ENCODE peak calls at places on chromosomes 2 and 18, in six cellular contexts. G is NCI-H510A treated with DMSO at 0.1 percent for 48 hours; R is PC-3; V is CD4-positive, alpha-beta memory T cell; M is HS-27A; F is NCI-H1105. O is an unnamed sample.

GRCh38 chr18:11994346-11994707 is 13.0 kb downstream of the IMPA2 start:
- DNase-seq in G (no peak), R (peak; percentile 68), V (no peak), M (no peak), F (no peak), O (no peak)

GRCh38 chr18:58529714-58530354 is 99.1 kb downstream of the ALPK2 start:
- DNase-seq in G (peak; percentile 75), R (peak; percentile 71), V (peak; percentile 67), M (peak; percentile 33), F (peak; percentile 43), O (peak; percentile 84)

GRCh38 chr2:121099329-121100318 is 185.4 kb downstream of the TFCP2L1 start:
- DNase-seq in G (peak; percentile 47), R (peak; percentile 59), V (no peak), M (no peak), F (no peak), O (peak; percentile 70)

GRCh38 chr18:73164430-73164829 is 296.6 kb upstream of the NETO1 start:
- DNase-seq in G (no peak), R (no peak), V (no peak), M (no peak), F (no peak), O (no peak)

GRCh38 chr2:150608341-150608740 is 120.9 kb upstream of the RND3 start:
- DNase-seq in G (no peak), R (no peak), V (no peak), M (no peak), F (no peak), O (no peak)

GRCh38 chr2:226652388-226652787 is 147.2 kb downstream of the IRS1 start:
- DNase-seq in G (no peak), R (peak; percentile 96), V (no peak), M (peak; percentile 71), F (no peak), O (no peak)

GRCh38 chr18:58859935-58860334 is 4.7 kb upstream of the ZNF532 start:
- DNase-seq in G (no peak), R (no peak), V (no peak), M (no peak), F (no peak), O (no peak)

GRCh38 chr2:241851325-241852115 is 7.2 kb downstream of the PDCD1 start:
- DNase-seq in G (no peak), R (no peak), V (peak; percentile 22), M (no peak), F (no peak), O (peak; percentile 14)

GRCh38 chr18:7726522-7726921 is 159.4 kb downstream of the PTPRM start:
- DNase-seq in G (no peak), R (no peak), V (no peak), M (no peak), F (no peak), O (no peak)

GRCh38 chr18:50507120-50507590 is 52.7 kb upstream of the MAPK4 start:
- DNase-seq in G (peak; percentile 3), R (peak; percentile 29), V (no peak), M (no peak), F (peak; percentile 60), O (peak; percentile 81)

GRCh38 chr2:104312684-104313083 is 541.2 kb upstream of the POU3F3 start:
- DNase-seq in G (no peak), R (no peak), V (no peak), M (no peak), F (no peak), O (no peak)

GRCh38 chr2:230981704-230982103 is 14.2 kb upstream of the SPATA3 start:
- DNase-seq in G (no peak), R (no peak), V (no peak), M (no peak), F (no peak), O (no peak)

GRCh38 chr18:68662779-68663178 is 52.1 kb downstream of the TMX3 start:
- DNase-seq in G (no peak), R (peak; percentile 51), V (no peak), M (no peak), F (no peak), O (no peak)

GRCh38 chr18:61851940-61852451 is 40.8 kb downstream of the RNF152 start:
- DNase-seq in G (no peak), R (no peak), V (no peak), M (peak; percentile 23), F (no peak), O (no peak)

GRCh38 chr2:106561803-106562202 is 74.6 kb downstream of the CD8B2 start:
- DNase-seq in G (no peak), R (no peak), V (no peak), M (no peak), F (no peak), O (no peak)

GRCh38 chr2:6828299-6828584 is 37.5 kb downstream of the CMPK2 start:
- DNase-seq in G (peak; percentile 25), R (peak; percentile 46), V (no peak), M (no peak), F (peak; percentile 20), O (peak; percentile 22)

GRCh38 chr2:37456479-37456878 is 112.0 kb downstream of the QPCT start:
- DNase-seq in G (no peak), R (no peak), V (peak; percentile 50), M (no peak), F (no peak), O (no peak)

GRCh38 chr2:171514908-171515582 is 7.2 kb upstream of the CYBRD1 start:
- DNase-seq in G (no peak), R (no peak), V (no peak), M (no peak), F (no peak), O (no peak)

GRCh38 chr2:147327636-147328035 is 517.2 kb upstream of the ACVR2A start:
- DNase-seq in G (no peak), R (no peak), V (no peak), M (no peak), F (no peak), O (no peak)

GRCh38 chr2:43178602-43179542 is 47.5 kb downstream of the ZFP36L2 start:
- DNase-seq in G (peak; percentile 78), R (peak; percentile 84), V (peak; percentile 61), M (no peak), F (no peak), O (peak; percentile 80)

GRCh38 chr2:227655454-227655853 is 11.2 kb upstream of the SCYGR5 start:
- DNase-seq in G (no peak), R (peak; percentile 85), V (no peak), M (peak; percentile 48), F (no peak), O (no peak)

GRCh38 chr2:173028141-173028540 is 47.5 kb upstream of the MAP3K20 start:
- DNase-seq in G (no peak), R (no peak), V (no peak), M (no peak), F (no peak), O (no peak)

GRCh38 chr2:74191596-74192380 is 6.6 kb upstream of the MTHFD2 start:
- DNase-seq in G (peak; percentile 22), R (no peak), V (no peak), M (no peak), F (no peak), O (no peak)

GRCh38 chr2:150526827-150527226 is 39.4 kb upstream of the RND3 start:
- DNase-seq in G (no peak), R (peak; percentile 97), V (no peak), M (peak; percentile 76), F (no peak), O (peak; percentile 31)

GRCh38 chr18:49788327-49788908 is 24.9 kb downstream of the ACAA2 start:
- DNase-seq in G (no peak), R (peak; percentile 14), V (no peak), M (no peak), F (no peak), O (no peak)

GRCh38 chr2:156229724-156230362 is 102.7 kb downstream of the NR4A2 start:
- DNase-seq in G (no peak), R (no peak), V (no peak), M (no peak), F (no peak), O (no peak)

GRCh38 chr2:196277002-196277401 is 105.6 kb upstream of the STK17B start:
- DNase-seq in G (peak; percentile 12), R (peak; percentile 59), V (peak; percentile 46), M (no peak), F (no peak), O (peak; percentile 30)

GRCh38 chr18:66495844-66496243 is 108.0 kb downstream of the CDH19 start:
- DNase-seq in G (peak; percentile 87), R (peak; percentile 80), V (no peak), M (no peak), F (peak; percentile 63), O (peak; percentile 50)

GRCh38 chr18:73645175-73645715 is 502.4 kb downstream of the FBXO15 start:
- DNase-seq in G (no peak), R (peak; percentile 30), V (no peak), M (no peak), F (no peak), O (no peak)

GRCh38 chr18:22594155-22594690 is 176.5 kb upstream of the CTAGE1 start:
- DNase-seq in G (no peak), R (no peak), V (no peak), M (no peak), F (no peak), O (no peak)

GRCh38 chr2:7671312-7671711 is 754.1 kb downstream of the RNF144A start:
- DNase-seq in G (no peak), R (no peak), V (no peak), M (no peak), F (no peak), O (no peak)

GRCh38 chr2:112623913-112624777 is 21.6 kb upstream of the SLC20A1 start:
- DNase-seq in G (no peak), R (peak; percentile 94), V (peak; percentile 88), M (peak; percentile 90), F (no peak), O (no peak)

GRCh38 chr18:37435996-37436395 is 129.6 kb downstream of the CELF4 start:
- DNase-seq in G (no peak), R (no peak), V (no peak), M (no peak), F (no peak), O (no peak)

GRCh38 chr18:58218111-58218510 is 174.1 kb downstream of the NEDD4L start:
- DNase-seq in G (no peak), R (peak; percentile 97), V (no peak), M (no peak), F (no peak), O (no peak)

GRCh38 chr2:234026111-234026510 is 24.4 kb upstream of the SPP2 start:
- DNase-seq in G (no peak), R (no peak), V (no peak), M (no peak), F (no peak), O (no peak)

GRCh38 chr2:79139423-79139822 is 19.1 kb downstream of the REG1A start:
- DNase-seq in G (no peak), R (no peak), V (no peak), M (no peak), F (no peak), O (no peak)

GRCh38 chr2:212713681-212714080 is 175.1 kb upstream of the ERBB4 start:
- DNase-seq in G (no peak), R (peak; percentile 57), V (no peak), M (no peak), F (no peak), O (no peak)

GRCh38 chr2:191863988-191864387 is 17.1 kb upstream of the CAVIN2 start:
- DNase-seq in G (no peak), R (peak; percentile 8), V (no peak), M (no peak), F (no peak), O (no peak)

O was measured in iPS-NIHi11.